ENCODE peak calls at places on chromosomes 5 and 9, in ten cellular contexts. Z is iris pigment epithelial cell; F is ovary; R is activated CD4-positive, CD25-positive, alpha-beta regulatory T cell; M is chondrocyte; S is esophagus squamous epithelium; L is neural crest cell; G is ACHN; X is stimulated activated CD4-positive, alpha-beta T cell treated with anti-CD3 and anti-CD28 coated beads, Interleukin-4, amount 100 ng/mL, for 48 hours; O is cardiac fibroblast. Y is an unnamed sample.

GRCh38 chr5:142590451-142591240 is 95.2 kb downstream of the FGF1 start:
- DNase-seq in F (no peak), X (no peak), Z (peak; percentile 58), O (peak; percentile 40), R (no peak), L (no peak), S (no peak), M (no peak), G (no peak), Y (no peak)

GRCh38 chr9:92289708-92290390 is 3.6 kb downstream of the IARS1 start:
- DNase-seq in L (no peak), Z (peak; percentile 61), M (no peak), S (no peak), G (no peak), R (no peak), X (no peak), F (no peak), O (peak; percentile 72), Y (no peak)

GRCh38 chr5:59745422-59745863 is 148.1 kb downstream of the PDE4D start:
- DNase-seq in M (no peak), L (no peak), X (no peak), G (no peak), F (no peak), S (no peak), R (no peak), O (peak; percentile 97), Z (peak; percentile 100), Y (no peak)

GRCh38 chr5:124906339-124907097 is 160.1 kb upstream of the ZNF608 start:
- DNase-seq in O (peak; percentile 85), M (no peak), F (peak; percentile 76), L (peak; percentile 28), X (no peak), S (no peak), R (no peak), Z (peak; percentile 75), G (no peak), Y (peak; percentile 69)

GRCh38 chr5:139193928-139194327 is 4.2 kb downstream of the SIL1 start:
- DNase-seq in F (no peak), Z (peak; percentile 35), L (no peak), M (no peak), X (no peak), R (no peak), G (peak; percentile 7), S (no peak), O (peak; percentile 18), Y (no peak)

GRCh38 chr5:151808451-151809169 is 36.9 kb downstream of the G3BP1 start:
- DNase-seq in X (no peak), R (no peak), S (no peak), F (no peak), G (no peak), Z (no peak), O (no peak), M (no peak), L (no peak), Y (no peak)

GRCh38 chr9:84271004-84271886 is 69.3 kb downstream of the SLC28A3 start:
- DNase-seq in G (no peak), M (no peak), L (peak; percentile 37), Z (peak; percentile 80), X (peak; percentile 48), O (peak; percentile 84), F (peak; percentile 74), R (no peak), S (no peak), Y (no peak)

GRCh38 chr5:67969176-67969575 is 246.4 kb upstream of the PIK3R1 start:
- DNase-seq in F (no peak), X (no peak), Z (no peak), L (no peak), G (no peak), M (no peak), S (no peak), R (no peak), O (no peak), Y (no peak)

GRCh38 chr9:14348241-14349140 is 34.5 kb upstream of the NFIB start:
- DNase-seq in M (no peak), R (no peak), F (no peak), L (peak; percentile 21), S (no peak), O (peak; percentile 58), Z (peak; percentile 39), X (no peak), G (peak; percentile 26), Y (no peak)

GRCh38 chr9:135213566-135213965 is 126.1 kb downstream of the OLFM1 start:
- DNase-seq in S (no peak), F (no peak), O (no peak), L (no peak), X (no peak), R (no peak), Z (no peak), M (peak; percentile 22), G (no peak), Y (no peak)

GRCh38 chr9:133525677-133526076 is 918 bp upstream of the MYMK start:
- DNase-seq in O (no peak), F (no peak), R (no peak), X (no peak), L (no peak), S (no peak), G (no peak), M (no peak), Z (no peak), Y (no peak)

GRCh38 chr5:102453716-102454115 is 45.1 kb downstream of the SLCO6A1 start:
- DNase-seq in O (peak; percentile 1), F (no peak), R (no peak), G (peak; percentile 39), L (no peak), M (no peak), X (no peak), S (no peak), Z (no peak), Y (no peak)

GRCh38 chr9:92506184-92506857 is 24.0 kb upstream of the ASPN start:
- DNase-seq in O (peak; percentile 95), F (peak; percentile 46), R (no peak), M (no peak), L (no peak), S (peak; percentile 1), X (no peak), G (peak; percentile 26), Z (peak; percentile 89), Y (no peak)

GRCh38 chr5:54360925-54361662 is 50.7 kb upstream of the ARL15 start:
- DNase-seq in F (no peak), O (peak; percentile 28), G (no peak), M (no peak), L (no peak), S (no peak), R (no peak), X (no peak), Z (peak; percentile 16), Y (no peak)